ENCODE peak calls at places on chromosomes 6 and 20, in nine cellular contexts. M is NK-92 treated with Interleukin-12 subunit alpha and Interleukin-12 subunit beta, amount 100 ng/mL, for 24 hours; U is ovary; V is epithelial cell of esophagus; K is T-helper 22 cell; W is ecto neural progenitor cell; O is occipital lobe; B is ureter; X is brain microvascular endothelial cell. P is an unnamed sample.
A peak's percentile ranks its signal among the peaks of the same experiment; 100 is the strongest.

GRCh38 chr6:44035621-44036020 is 91.6 kb downstream of the MRPL14 start:
- DNase-seq in O (no peak), X (no peak), K (no peak), V (peak; percentile 56), B (peak; percentile 39), W (no peak), U (no peak), M (no peak), P (peak; percentile 69)

GRCh38 chr6:83879746-83880145 is 20.3 kb downstream of the CYB5R4 start:
- DNase-seq in M (no peak), U (no peak), W (no peak), B (no peak), O (no peak), K (no peak), X (no peak), V (no peak), P (no peak)

GRCh38 chr6:148747145-148747492 is 289 bp downstream of the UST start:
- DNase-seq in U (peak; percentile 78), B (peak; percentile 59), V (no peak), K (no peak), W (peak; percentile 78), M (no peak), O (peak; percentile 15), X (no peak), P (peak; percentile 14)

GRCh38 chr20:38343107-38343797 is 3.0 kb upstream of the LBP start:
- DNase-seq in U (peak; percentile 77), K (no peak), V (peak; percentile 11), X (no peak), W (no peak), M (no peak), B (peak; percentile 76), O (no peak), P (no peak)

GRCh38 chr6:20197251-20197650 is 15.0 kb downstream of the MBOAT1 start:
- DNase-seq in V (no peak), K (no peak), M (no peak), O (no peak), U (no peak), B (no peak), X (no peak), W (no peak), P (no peak)

GRCh38 chr6:143536461-143536865 is 24.9 kb upstream of the FUCA2 start:
- DNase-seq in U (peak; percentile 28), K (peak; percentile 30), O (no peak), X (no peak), M (peak; percentile 15), V (peak; percentile 53), B (peak; percentile 62), W (peak; percentile 73), P (peak; percentile 78)

GRCh38 chr20:58753267-58753928 is 60.8 kb downstream of the NPEPL1 start:
- DNase-seq in U (no peak), V (no peak), W (no peak), B (peak; percentile 9), K (no peak), X (no peak), O (no peak), M (no peak), P (no peak)

GRCh38 chr6:101150226-101150625 is 243.3 kb upstream of the GRIK2 start:
- DNase-seq in M (no peak), X (no peak), B (no peak), V (no peak), K (no peak), O (no peak), W (no peak), U (no peak), P (no peak)

GRCh38 chr6:65229768-65230167 is 477.3 kb downstream of the EYS start:
- DNase-seq in W (no peak), U (no peak), B (no peak), V (no peak), X (no peak), O (no peak), K (no peak), M (no peak), P (no peak)

GRCh38 chr6:98695076-98695816 is 139.1 kb upstream of the POU3F2 start:
- DNase-seq in K (no peak), W (no peak), V (no peak), M (no peak), O (peak; percentile 11), U (no peak), B (no peak), X (no peak), P (no peak)

GRCh38 chr6:26240157-26240980 is 124.6 kb upstream of the BTN3A2 start:
- DNase-seq in U (no peak), B (peak; percentile 81), M (peak; percentile 83), K (peak; percentile 31), V (peak; percentile 82), X (peak; percentile 70), W (no peak), O (no peak), P (peak; percentile 94)

GRCh38 chr6:148313483-148313882 is 29.2 kb upstream of the SASH1 start:
- DNase-seq in V (no peak), K (no peak), U (no peak), X (no peak), W (no peak), B (no peak), M (no peak), O (no peak), P (no peak)

GRCh38 chr6:106600329-106600728 is 29.0 kb downstream of the RTN4IP1 start:
- DNase-seq in B (no peak), K (no peak), U (no peak), X (no peak), O (no peak), V (no peak), M (no peak), W (no peak), P (no peak)

GRCh38 chr20:6829510-6830116 is 62.1 kb downstream of the BMP2 start:
- DNase-seq in W (no peak), O (no peak), K (no peak), V (peak; percentile 86), X (no peak), U (no peak), B (no peak), M (no peak), P (peak; percentile 28)

GRCh38 chr6:111604259-111605099 is 1.2 kb downstream of the TRAF3IP2 start:
- DNase-seq in O (no peak), W (no peak), V (peak; percentile 76), M (no peak), X (peak; percentile 71), U (peak; percentile 59), K (no peak), B (peak; percentile 72), P (peak; percentile 73)

GRCh38 chr6:36418558-36418957 is 24.1 kb downstream of the PXT1 start:
- DNase-seq in M (no peak), X (no peak), O (no peak), K (no peak), B (no peak), W (no peak), U (no peak), V (peak; percentile 60), P (peak; percentile 50)

GRCh38 chr20:15658295-15658694 is 915.0 kb downstream of the KIF16B start:
- DNase-seq in K (no peak), V (no peak), W (no peak), U (no peak), O (no peak), B (no peak), X (no peak), M (no peak), P (no peak)

GRCh38 chr6:138440296-138440695 is 36.3 kb downstream of the HEBP2 start:
- DNase-seq in B (no peak), M (no peak), W (no peak), O (no peak), X (no peak), U (no peak), V (no peak), K (no peak), P (no peak)

GRCh38 chr6:55497694-55498093 is 81.3 kb downstream of the HMGCLL1 start:
- DNase-seq in O (no peak), M (no peak), U (no peak), W (no peak), B (no peak), V (no peak), X (no peak), K (no peak), P (no peak)

GRCh38 chr6:131400054-131400781 is 172.8 kb upstream of the ARG1 start:
- DNase-seq in M (no peak), V (peak; percentile 54), K (no peak), B (no peak), W (no peak), O (no peak), X (peak; percentile 84), U (no peak), P (peak; percentile 21)

GRCh38 chr6:14716499-14717146 is 529.2 kb upstream of the JARID2 start:
- DNase-seq in X (no peak), K (no peak), O (no peak), M (no peak), V (peak; percentile 91), U (no peak), W (no peak), B (peak; percentile 52), P (peak; percentile 31)

GRCh38 chr20:4100679-4101078 is 85.3 kb upstream of the RNF24 start:
- DNase-seq in O (no peak), B (no peak), K (no peak), U (no peak), X (no peak), W (no peak), M (no peak), V (peak; percentile 36), P (no peak)

GRCh38 chr20:51462566-51463276 is 79.8 kb downstream of the NFATC2 start:
- DNase-seq in K (no peak), W (no peak), O (no peak), U (peak; percentile 92), V (no peak), X (peak; percentile 62), M (no peak), B (peak; percentile 83), P (no peak)

GRCh38 chr6:79984261-79984660 is 20.2 kb upstream of the TTK start:
- DNase-seq in U (no peak), O (no peak), X (no peak), V (peak; percentile 86), B (no peak), W (no peak), K (no peak), M (no peak), P (peak; percentile 10)

GRCh38 chr6:43921039-43921438 is 151.0 kb downstream of the VEGFA start:
- DNase-seq in U (no peak), K (no peak), W (no peak), X (no peak), O (no peak), V (no peak), M (no peak), B (no peak), P (no peak)

GRCh38 chr6:106185626-106186025 is 99.5 kb downstream of the PRDM1 start:
- DNase-seq in W (no peak), O (no peak), M (no peak), U (no peak), V (no peak), K (no peak), B (no peak), X (no peak), P (no peak)

GRCh38 chr6:42104095-42104806 is 38.2 kb downstream of the C6orf132 start:
- DNase-seq in X (peak; percentile 32), M (no peak), U (peak; percentile 41), K (peak; percentile 15), V (no peak), O (no peak), W (peak; percentile 87), B (peak; percentile 50), P (peak; percentile 87)